ENCODE peak calls at places on chromosomes 11 and 22, in six cellular contexts. G is heart right ventricle, K is PC-3, I is upper lobe of right lung, D is PC-9, Y is suprapubic skin. C is an unnamed sample. For H3K4me1, the result is how much of the 10 kb centered on the place peaks cover.

GRCh38 chr11:70135142-70136132 is 57.3 kb downstream of the ANO1 start:
- DNase-seq in D (no peak), G (peak), K (no peak), I (no peak), Y (no peak), C (no peak)

GRCh38 chr11:60343094-60343704 is 16.1 kb downstream of the MS4A6E start:
- DNase-seq in Y (no peak), I (no peak), K (peak), G (no peak), D (no peak), C (no peak)

GRCh38 chr22:50488006-50488677 is 1.5 kb downstream of the MIOX start:
- DNase-seq in D (no peak), G (no peak), K (no peak), Y (no peak), I (no peak), C (no peak)

GRCh38 chr22:44273175-44273574 is 39.6 kb downstream of the SHISAL1 start:
- DNase-seq in D (no peak), K (no peak), Y (no peak), I (no peak), G (no peak), C (no peak)

GRCh38 chr11:108223449-108224149 is 732 bp downstream of the ATM start:
- DNase-seq in Y (no peak), K (no peak), G (no peak), I (no peak), D (no peak), C (no peak)

GRCh38 chr11:91158901-91159537 is 936.2 kb upstream of the CHORDC1 start:
- DNase-seq in G (no peak), K (peak), I (no peak), Y (no peak), D (no peak), C (peak)

GRCh38 chr11:9250139-9250582 is 15.0 kb downstream of the DENND5A start:
- DNase-seq in K (no peak), I (no peak), G (no peak), D (no peak), Y (no peak), C (no peak)

GRCh38 chr22:22479999-22480532 is 28.5 kb downstream of the ZNF280B start:
- DNase-seq in G (no peak), Y (no peak), K (no peak), D (no peak), I (no peak), C (no peak)

GRCh38 chr11:9600651-9601040 is 27.2 kb downstream of the WEE1 start:
- DNase-seq in D (peak), Y (no peak), I (no peak), K (peak), G (no peak), C (peak)

DNA sequence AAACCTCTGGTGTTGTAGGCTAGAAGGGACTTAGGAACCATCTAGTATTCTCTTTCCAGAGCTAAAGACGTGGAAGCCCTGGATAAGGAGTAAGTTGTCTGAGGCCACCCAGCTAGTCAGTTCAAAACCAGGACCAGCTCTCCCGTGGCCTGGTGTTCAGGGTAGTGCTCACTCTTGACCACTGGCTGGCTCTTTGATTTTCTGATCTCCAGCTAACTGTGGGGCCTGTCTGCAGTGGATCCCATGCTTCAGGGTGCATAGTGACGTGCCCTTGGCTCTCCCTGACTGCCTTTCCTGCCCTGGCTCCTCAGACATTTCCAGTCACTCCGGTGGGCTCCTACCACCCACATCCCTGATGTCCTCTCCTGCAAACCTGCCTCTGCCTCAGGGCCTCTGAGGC is 1.3 kb downstream of the CLMP start:
- DNase-seq in D (no peak), G (no peak), Y (no peak), K (no peak), I (no peak), C (no peak)
- H3K4me1 ChIP-seq in D (half or more), G (under half), Y (under half), K (half or more), I (under half), C (under half)

DNA sequence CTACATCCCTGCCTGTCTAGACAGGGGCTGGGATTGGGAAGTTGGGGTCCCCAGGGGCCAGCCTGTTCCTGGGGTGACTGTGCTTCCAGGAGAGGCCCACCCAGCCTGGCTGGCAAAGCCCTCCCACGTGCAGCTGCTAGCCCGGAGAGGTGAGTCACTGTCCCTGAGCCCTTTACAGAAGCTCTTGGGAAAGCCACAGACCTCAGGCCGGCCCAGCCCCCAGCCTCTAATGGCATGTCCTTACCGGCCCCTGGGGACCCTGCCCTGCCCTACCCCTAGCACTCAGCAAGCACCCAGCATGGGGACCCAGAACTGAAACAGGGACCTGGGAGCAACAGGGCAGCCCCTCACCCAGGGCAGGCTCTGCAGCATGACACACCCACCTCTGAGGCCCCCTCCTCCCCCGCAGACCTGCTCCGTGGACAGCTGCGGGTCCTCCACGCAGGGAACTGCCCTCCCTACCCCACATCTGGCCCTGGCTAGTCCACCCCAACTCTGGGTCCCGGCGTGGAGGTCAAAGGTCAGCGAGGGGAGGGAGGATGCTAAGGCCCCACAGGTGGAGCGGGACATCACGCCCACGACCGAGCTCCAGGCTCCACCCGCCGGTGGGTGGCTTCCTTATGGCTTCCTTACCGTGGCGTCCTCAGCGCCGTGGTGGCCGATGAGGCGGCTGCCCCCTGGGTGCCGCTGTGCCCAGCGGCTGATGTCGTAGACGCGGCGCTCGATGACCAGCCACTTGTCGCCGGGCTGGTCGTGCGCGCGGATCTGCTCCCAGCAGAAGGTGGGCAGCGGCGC is 612 bp downstream of the FADS3 start:
- DNase-seq in I (peak), K (peak), Y (peak), D (peak), G (peak), C (no peak)
- H3K27ac ChIP-seq in I (peak), K (no peak), Y (peak), D (no peak), G (peak), C (no peak)

DNA sequence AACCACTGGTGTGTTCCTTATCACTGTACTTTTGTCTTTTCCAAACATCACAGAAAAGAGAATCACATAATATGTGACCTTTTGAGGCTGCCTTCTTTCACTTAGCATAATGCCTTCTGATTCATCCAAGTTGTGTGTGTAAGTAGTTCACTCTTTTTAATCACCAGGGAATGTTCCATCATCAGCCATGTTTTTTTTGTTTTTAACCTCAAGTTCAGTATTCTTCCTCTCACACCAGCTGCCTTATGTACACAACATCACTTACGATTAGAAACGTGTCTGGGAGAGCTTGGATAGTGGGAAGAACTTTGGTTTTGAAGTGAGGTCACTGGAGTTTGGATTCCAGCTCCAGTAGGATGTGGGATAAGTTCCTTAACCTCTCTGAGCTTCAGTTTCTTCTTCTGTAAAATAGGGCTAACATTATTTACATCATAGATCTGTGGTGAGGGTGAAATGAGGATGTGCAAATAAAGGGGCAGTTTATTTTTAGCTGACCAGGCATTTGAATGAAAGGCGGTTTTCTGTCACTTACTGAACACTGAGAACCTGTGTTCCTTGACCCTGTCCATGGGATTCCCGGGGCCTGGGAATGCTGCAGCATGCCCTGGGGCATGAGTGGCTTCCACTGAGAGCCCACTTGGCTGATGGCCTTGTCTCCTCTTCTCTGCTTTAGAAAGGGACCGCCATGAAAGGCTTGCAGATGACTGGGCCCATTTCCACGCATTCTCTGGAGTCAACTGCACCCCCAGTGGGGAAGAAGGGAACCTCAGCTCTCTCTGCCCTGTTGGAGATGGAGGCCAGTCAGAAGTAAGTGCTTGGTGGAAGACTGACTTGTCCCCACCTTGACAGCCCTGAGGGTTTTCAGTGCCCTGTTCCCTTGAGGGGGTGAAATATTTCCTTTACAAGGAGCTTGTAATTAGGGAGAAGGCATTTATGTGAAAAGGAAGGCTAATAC is 92.6 kb downstream of the DEPDC5 start:
- DNase-seq in Y (peak), D (no peak), K (no peak), I (no peak), G (no peak), C (no peak)
- TF ChIP-seq CTCF in Y (peak), D (peak), K (peak), I (peak), G (no peak), C (peak)

DNA sequence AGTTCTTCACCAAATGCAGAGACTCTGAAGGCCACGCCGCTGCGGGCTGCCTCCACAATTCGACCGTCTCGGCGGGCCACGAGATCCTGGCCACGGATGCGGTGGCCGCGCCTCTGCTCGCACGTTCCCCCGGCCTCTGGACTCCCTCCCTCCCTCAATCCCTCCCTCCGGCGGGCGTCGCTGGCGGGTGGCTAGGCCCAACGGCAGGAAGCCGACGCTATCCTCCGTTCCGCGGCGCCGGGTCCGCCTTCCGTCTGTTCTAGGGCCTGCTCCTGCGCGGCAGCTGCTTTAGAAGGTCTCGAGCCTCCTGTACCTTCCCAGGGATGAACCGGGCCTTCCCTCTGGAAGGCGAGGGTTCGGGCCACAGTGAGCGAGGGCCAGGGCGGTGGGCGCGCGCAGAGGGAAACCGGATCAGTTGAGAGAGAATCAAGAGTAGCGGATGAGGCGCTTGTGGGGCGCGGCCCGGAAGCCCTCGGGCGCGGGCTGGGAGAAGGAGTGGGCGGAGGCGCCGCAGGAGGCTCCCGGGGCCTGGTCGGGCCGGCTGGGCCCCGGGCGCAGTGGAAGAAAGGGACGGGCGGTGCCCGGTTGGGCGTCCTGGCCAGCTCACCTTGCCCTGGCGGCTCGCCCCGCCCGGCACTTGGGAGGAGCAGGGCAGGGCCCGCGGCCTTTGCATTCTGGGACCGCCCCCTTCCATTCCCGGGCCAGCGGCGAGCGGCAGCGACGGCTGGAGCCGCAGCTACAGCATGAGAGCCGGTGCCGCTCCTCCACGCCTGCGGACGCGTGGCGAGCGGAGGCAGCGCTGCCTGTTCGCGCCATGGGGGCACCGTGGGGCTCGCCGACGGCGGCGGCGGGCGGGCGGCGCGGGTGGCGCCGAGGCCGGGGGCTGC is at the start of gene FUT4:
- DNase-seq in D (peak), G (peak), I (peak), Y (peak), K (peak), C (peak)
- H3K4me1 ChIP-seq in D (half or more), G (half or more), I (under half), Y (half or more), K (under half), C (under half)

C was measured in foreskin keratinocyte.